ENCODE peak calls at places on chromosomes 2 and 18, in ten cellular contexts. A, N, E, X, Z, Y, I, K, J and C are unnamed samples.

GRCh38 chr2:75041791-75042231 is 83.4 kb downstream of the POLE4 start:
- DNase-seq in A (no peak), N (no peak), E (no peak), X (no peak), Z (no peak), Y (no peak), I (no peak), K (peak; percentile 10), J (no peak), C (no peak)

GRCh38 chr2:212730994-212731393 is 192.4 kb upstream of the ERBB4 start:
- DNase-seq in A (no peak), N (no peak), E (no peak), X (no peak), Z (peak; percentile 28), Y (no peak), I (no peak), K (no peak), J (no peak), C (no peak)

GRCh38 chr2:25740810-25741381 is 67.5 kb upstream of the DTNB start:
- DNase-seq in A (no peak), N (no peak), E (no peak), X (peak; percentile 82), Z (no peak), Y (no peak), I (peak; percentile 30), K (peak; percentile 89), J (no peak), C (no peak)

GRCh38 chr2:128395640-128396499 is 77.2 kb upstream of the HS6ST1 start:
- DNase-seq in A (no peak), N (no peak), E (no peak), X (no peak), Z (no peak), Y (no peak), I (no peak), K (no peak), J (no peak), C (peak; percentile 5)

GRCh38 chr2:160278889-160279196 is 78.8 kb upstream of the ITGB6 start:
- DNase-seq in A (no peak), N (no peak), E (no peak), X (peak; percentile 49), Z (no peak), Y (no peak), I (no peak), K (no peak), J (no peak), C (no peak)

GRCh38 chr2:55112229-55113016 is 62.2 kb upstream of the RTN4 start:
- DNase-seq in A (peak; percentile 86), N (peak; percentile 52), E (no peak), X (peak; percentile 87), Z (no peak), Y (peak; percentile 81), I (peak; percentile 34), K (peak; percentile 93), J (no peak), C (peak; percentile 60)

GRCh38 chr2:120538691-120539420 is 192.9 kb downstream of the INHBB start:
- DNase-seq in A (no peak), N (no peak), E (no peak), X (no peak), Z (no peak), Y (no peak), I (no peak), K (no peak), J (no peak), C (no peak)

GRCh38 chr2:135960598-135961551 is 24.6 kb downstream of the DARS1 start:
- DNase-seq in A (no peak), N (no peak), E (no peak), X (peak; percentile 74), Z (no peak), Y (no peak), I (no peak), K (no peak), J (no peak), C (no peak)

GRCh38 chr2:157444643-157445040 is 753 bp upstream of the CYTIP start:
- DNase-seq in A (no peak), N (no peak), E (no peak), X (no peak), Z (no peak), Y (no peak), I (no peak), K (peak; percentile 24), J (no peak), C (no peak)

GRCh38 chr18:76943542-76944339 is 121.4 kb downstream of the ZNF236 start:
- DNase-seq in A (no peak), N (peak; percentile 43), E (no peak), X (peak; percentile 42), Z (no peak), Y (no peak), I (no peak), K (peak; percentile 22), J (no peak), C (no peak)

GRCh38 chr2:33219850-33220275 is 256.6 kb upstream of the RASGRP3 start:
- DNase-seq in A (no peak), N (no peak), E (no peak), X (no peak), Z (no peak), Y (no peak), I (no peak), K (peak; percentile 68), J (no peak), C (no peak)

GRCh38 chr2:201513271-201513670 is 61.7 kb downstream of the STRADB start:
- DNase-seq in A (no peak), N (no peak), E (no peak), X (peak; percentile 12), Z (no peak), Y (no peak), I (no peak), K (no peak), J (no peak), C (no peak)

GRCh38 chr18:76721207-76721996 is 101.0 kb upstream of the ZNF236 start:
- DNase-seq in A (no peak), N (no peak), E (no peak), X (no peak), Z (no peak), Y (no peak), I (no peak), K (no peak), J (no peak), C (no peak)

GRCh38 chr2:100603414-100603813 is 40.6 kb downstream of the PDCL3 start:
- DNase-seq in A (no peak), N (no peak), E (no peak), X (no peak), Z (no peak), Y (no peak), I (no peak), K (no peak), J (no peak), C (no peak)

GRCh38 chr2:222315443-222316121 is 16.8 kb upstream of the PAX3 start:
- DNase-seq in A (no peak), N (no peak), E (no peak), X (no peak), Z (no peak), Y (no peak), I (no peak), K (no peak), J (no peak), C (no peak)

GRCh38 chr2:70674636-70675430 is 93.2 kb downstream of the ADD2 start:
- DNase-seq in A (no peak), N (no peak), E (no peak), X (no peak), Z (no peak), Y (no peak), I (no peak), K (no peak), J (no peak), C (no peak)

GRCh38 chr2:28449489-28450395 is 46.1 kb upstream of the PLB1 start:
- DNase-seq in A (no peak), N (no peak), E (no peak), X (peak; percentile 37), Z (no peak), Y (no peak), I (no peak), K (peak; percentile 31), J (no peak), C (no peak)

GRCh38 chr2:70981866-70982810 is 3.7 kb downstream of the ANKRD53 start:
- DNase-seq in A (no peak), N (no peak), E (no peak), X (no peak), Z (no peak), Y (no peak), I (no peak), K (no peak), J (no peak), C (no peak)

GRCh38 chr2:216012133-216012829 is 1.1 kb downstream of the MREG start:
- DNase-seq in A (no peak), N (peak; percentile 38), E (no peak), X (no peak), Z (no peak), Y (no peak), I (peak; percentile 49), K (no peak), J (no peak), C (no peak)

GRCh38 chr18:37668971-37669747 is 103.6 kb upstream of the CELF4 start:
- DNase-seq in A (no peak), N (no peak), E (no peak), X (no peak), Z (no peak), Y (peak; percentile 43), I (no peak), K (peak; percentile 6), J (peak; percentile 6), C (no peak)

GRCh38 chr2:147782521-147782920 is 62.3 kb upstream of the ACVR2A start:
- DNase-seq in A (no peak), N (peak; percentile 43), E (no peak), X (peak; percentile 76), Z (no peak), Y (no peak), I (no peak), K (no peak), J (no peak), C (no peak)

GRCh38 chr18:12278153-12278764 is 24.1 kb downstream of the CIDEA start:
- DNase-seq in A (no peak), N (no peak), E (no peak), X (no peak), Z (no peak), Y (no peak), I (peak; percentile 25), K (no peak), J (no peak), C (no peak)

GRCh38 chr2:202113571-202114142 is 40.6 kb downstream of the KIAA2012 start:
- DNase-seq in A (no peak), N (peak; percentile 53), E (no peak), X (peak; percentile 45), Z (no peak), Y (no peak), I (no peak), K (no peak), J (no peak), C (no peak)

GRCh38 chr2:222982010-222982908 is 69.7 kb upstream of the KCNE4 start:
- DNase-seq in A (peak; percentile 25), N (peak; percentile 77), E (peak; percentile 17), X (peak; percentile 85), Z (no peak), Y (peak; percentile 35), I (peak; percentile 70), K (peak; percentile 62), J (no peak), C (peak; percentile 18)

GRCh38 chr2:142131016-142131714 is at the start of gene LRP1B:
- DNase-seq in A (no peak), N (peak; percentile 10), E (no peak), X (peak; percentile 60), Z (no peak), Y (peak; percentile 83), I (peak; percentile 34), K (no peak), J (peak; percentile 7), C (no peak)

GRCh38 chr2:161102770-161103450 is 57.3 kb upstream of the TANK start:
- DNase-seq in A (no peak), N (no peak), E (no peak), X (peak; percentile 19), Z (no peak), Y (no peak), I (no peak), K (peak; percentile 43), J (no peak), C (no peak)

GRCh38 chr18:74724186-74724585 is 126.5 kb downstream of the ZNF407 start:
- DNase-seq in A (no peak), N (peak; percentile 60), E (no peak), X (no peak), Z (no peak), Y (no peak), I (no peak), K (peak; percentile 54), J (no peak), C (no peak)

GRCh38 chr18:3998698-3999333 is 456.3 kb downstream of the DLGAP1 start:
- DNase-seq in A (no peak), N (peak; percentile 36), E (no peak), X (peak; percentile 68), Z (no peak), Y (no peak), I (no peak), K (peak; percentile 51), J (peak; percentile 31), C (peak; percentile 13)